ENCODE peak calls at places on chromosomes 3 and 15, in four cellular contexts. One of them, this sample, is unnamed.

GRCh38 chr15:69303337-69304175 is 4.8 kb downstream of the PAQR5 start:
- DNase-seq in hepatocyte: no peak
- DNase-seq in cardiac fibroblast: no peak
- DNase-seq in CD8-positive, alpha-beta T cell: no peak
- DNase-seq in this sample: no peak

GRCh38 chr15:25863067-25863967 is at the start of gene ATP10A:
- DNase-seq in cardiac fibroblast: peak
- DNase-seq in CD8-positive, alpha-beta T cell: peak
- DNase-seq in hepatocyte: no peak
- DNase-seq in this sample: peak

GRCh38 chr3:170247875-170248274 is 25.7 kb downstream of the PRKCI start:
- DNase-seq in cardiac fibroblast: no peak
- DNase-seq in CD8-positive, alpha-beta T cell: no peak
- DNase-seq in hepatocyte: no peak
- DNase-seq in this sample: no peak

GRCh38 chr3:43866529-43867353 is 176.0 kb downstream of the ABHD5 start:
- DNase-seq in cardiac fibroblast: peak
- DNase-seq in CD8-positive, alpha-beta T cell: no peak
- DNase-seq in hepatocyte: no peak
- DNase-seq in this sample: peak

GRCh38 chr15:91537868-91538267 is 315.6 kb upstream of the SLCO3A1 start:
- DNase-seq in CD8-positive, alpha-beta T cell: no peak
- DNase-seq in hepatocyte: no peak
- DNase-seq in cardiac fibroblast: no peak
- DNase-seq in this sample: no peak

GRCh38 chr15:69482686-69483256 is 30.2 kb downstream of the RPLP1 start:
- DNase-seq in cardiac fibroblast: no peak
- DNase-seq in hepatocyte: no peak
- DNase-seq in CD8-positive, alpha-beta T cell: no peak
- DNase-seq in this sample: no peak

GRCh38 chr3:115836944-115837343 is 213.6 kb downstream of the GAP43 start:
- DNase-seq in CD8-positive, alpha-beta T cell: no peak
- DNase-seq in cardiac fibroblast: peak
- DNase-seq in hepatocyte: no peak
- DNase-seq in this sample: peak

GRCh38 chr3:89340431-89340830 is 233.0 kb downstream of the EPHA3 start:
- DNase-seq in hepatocyte: no peak
- DNase-seq in cardiac fibroblast: peak
- DNase-seq in CD8-positive, alpha-beta T cell: no peak
- DNase-seq in this sample: peak

GRCh38 chr15:63800245-63800644 is 33.5 kb downstream of the HERC1 start:
- DNase-seq in CD8-positive, alpha-beta T cell: no peak
- DNase-seq in cardiac fibroblast: no peak
- DNase-seq in hepatocyte: no peak
- DNase-seq in this sample: no peak

GRCh38 chr3:80688814-80689213 is 921.0 kb upstream of the ROBO1 start:
- DNase-seq in hepatocyte: peak
- DNase-seq in CD8-positive, alpha-beta T cell: no peak
- DNase-seq in cardiac fibroblast: peak
- DNase-seq in this sample: peak

GRCh38 chr3:46386206-46386605 is 15.5 kb downstream of the CCR5 start:
- DNase-seq in CD8-positive, alpha-beta T cell: no peak
- DNase-seq in hepatocyte: peak
- DNase-seq in cardiac fibroblast: peak
- DNase-seq in this sample: peak

GRCh38 chr3:20125289-20125688 is 60.7 kb downstream of the SGO1 start:
- DNase-seq in CD8-positive, alpha-beta T cell: no peak
- DNase-seq in cardiac fibroblast: no peak
- DNase-seq in hepatocyte: no peak
- DNase-seq in this sample: no peak

GRCh38 chr3:159821148-159821547 is 167.5 kb upstream of the IL12A start:
- DNase-seq in hepatocyte: no peak
- DNase-seq in CD8-positive, alpha-beta T cell: no peak
- DNase-seq in cardiac fibroblast: no peak
- DNase-seq in this sample: peak

GRCh38 chr3:36906504-36907149 is 38.2 kb downstream of the TRANK1 start:
- DNase-seq in CD8-positive, alpha-beta T cell: no peak
- DNase-seq in hepatocyte: no peak
- DNase-seq in cardiac fibroblast: peak
- DNase-seq in this sample: peak

GRCh38 chr3:51953445-51953844 is 1.7 kb upstream of the GPR62 start:
- DNase-seq in hepatocyte: no peak
- DNase-seq in cardiac fibroblast: peak
- DNase-seq in CD8-positive, alpha-beta T cell: no peak
- DNase-seq in this sample: peak

GRCh38 chr3:164903820-164904451 is 174.4 kb downstream of the SI start:
- DNase-seq in hepatocyte: no peak
- DNase-seq in CD8-positive, alpha-beta T cell: no peak
- DNase-seq in cardiac fibroblast: no peak
- DNase-seq in this sample: no peak

GRCh38 chr3:175029828-175030227 is 170.7 kb downstream of the NAALADL2 start:
- DNase-seq in CD8-positive, alpha-beta T cell: no peak
- DNase-seq in hepatocyte: no peak
- DNase-seq in cardiac fibroblast: no peak
- DNase-seq in this sample: no peak

GRCh38 chr3:69675773-69676660 is 63.2 kb upstream of the MITF start:
- DNase-seq in CD8-positive, alpha-beta T cell: no peak
- DNase-seq in cardiac fibroblast: no peak
- DNase-seq in hepatocyte: no peak
- DNase-seq in this sample: no peak

GRCh38 chr15:35399901-35400300 is 146.1 kb downstream of the DPH6 start:
- DNase-seq in hepatocyte: no peak
- DNase-seq in CD8-positive, alpha-beta T cell: no peak
- DNase-seq in cardiac fibroblast: no peak
- DNase-seq in this sample: no peak

GRCh38 chr3:99505646-99506269 is 132.6 kb upstream of the COL8A1 start:
- DNase-seq in cardiac fibroblast: peak
- DNase-seq in CD8-positive, alpha-beta T cell: no peak
- DNase-seq in hepatocyte: no peak
- DNase-seq in this sample: peak

GRCh38 chr15:91278956-91279355 is 178.9 kb downstream of the SV2B start:
- DNase-seq in CD8-positive, alpha-beta T cell: no peak
- DNase-seq in cardiac fibroblast: no peak
- DNase-seq in hepatocyte: no peak
- DNase-seq in this sample: no peak

GRCh38 chr3:58063424-58063823 is 55.2 kb downstream of the FLNB start:
- DNase-seq in cardiac fibroblast: peak
- DNase-seq in hepatocyte: peak
- DNase-seq in CD8-positive, alpha-beta T cell: no peak
- DNase-seq in this sample: peak

GRCh38 chr3:53495518-53496501 is 1.4 kb downstream of the CACNA1D start:
- DNase-seq in CD8-positive, alpha-beta T cell: no peak
- DNase-seq in cardiac fibroblast: no peak
- DNase-seq in hepatocyte: peak
- DNase-seq in this sample: no peak

GRCh38 chr3:9316881-9317341 is 45.9 kb upstream of the THUMPD3 start:
- DNase-seq in hepatocyte: peak
- DNase-seq in cardiac fibroblast: peak
- DNase-seq in CD8-positive, alpha-beta T cell: no peak
- DNase-seq in this sample: peak

GRCh38 chr3:111761309-111761795 is 97.7 kb upstream of the PHLDB2 start:
- DNase-seq in hepatocyte: no peak
- DNase-seq in cardiac fibroblast: peak
- DNase-seq in CD8-positive, alpha-beta T cell: no peak
- DNase-seq in this sample: peak

GRCh38 chr15:25426896-25427610 is 11.8 kb downstream of the UBE3A start:
- DNase-seq in cardiac fibroblast: no peak
- DNase-seq in CD8-positive, alpha-beta T cell: no peak
- DNase-seq in hepatocyte: no peak
- DNase-seq in this sample: no peak

GRCh38 chr15:29289179-29289578 is 19.6 kb upstream of the NSMCE3 start:
- DNase-seq in cardiac fibroblast: no peak
- DNase-seq in CD8-positive, alpha-beta T cell: no peak
- DNase-seq in hepatocyte: no peak
- DNase-seq in this sample: no peak

GRCh38 chr15:85397151-85397550 is 16.7 kb downstream of the AKAP13 start:
- DNase-seq in hepatocyte: no peak
- DNase-seq in cardiac fibroblast: no peak
- DNase-seq in CD8-positive, alpha-beta T cell: no peak
- DNase-seq in this sample: no peak

GRCh38 chr15:45719490-45719889 is 84.7 kb downstream of the SQOR start:
- DNase-seq in hepatocyte: peak
- DNase-seq in cardiac fibroblast: peak
- DNase-seq in CD8-positive, alpha-beta T cell: no peak
- DNase-seq in this sample: no peak

GRCh38 chr15:45715528-45715927 is 80.7 kb downstream of the SQOR start:
- DNase-seq in cardiac fibroblast: peak
- DNase-seq in CD8-positive, alpha-beta T cell: no peak
- DNase-seq in hepatocyte: peak
- DNase-seq in this sample: peak

GRCh38 chr15:45710657-45711056 is 75.8 kb downstream of the SQOR start:
- DNase-seq in CD8-positive, alpha-beta T cell: no peak
- DNase-seq in hepatocyte: peak
- DNase-seq in cardiac fibroblast: no peak
- DNase-seq in this sample: no peak

GRCh38 chr15:45720183-45720582 is 85.4 kb downstream of the SQOR start:
- DNase-seq in hepatocyte: no peak
- DNase-seq in CD8-positive, alpha-beta T cell: no peak
- DNase-seq in cardiac fibroblast: no peak
- DNase-seq in this sample: no peak

DNA sequence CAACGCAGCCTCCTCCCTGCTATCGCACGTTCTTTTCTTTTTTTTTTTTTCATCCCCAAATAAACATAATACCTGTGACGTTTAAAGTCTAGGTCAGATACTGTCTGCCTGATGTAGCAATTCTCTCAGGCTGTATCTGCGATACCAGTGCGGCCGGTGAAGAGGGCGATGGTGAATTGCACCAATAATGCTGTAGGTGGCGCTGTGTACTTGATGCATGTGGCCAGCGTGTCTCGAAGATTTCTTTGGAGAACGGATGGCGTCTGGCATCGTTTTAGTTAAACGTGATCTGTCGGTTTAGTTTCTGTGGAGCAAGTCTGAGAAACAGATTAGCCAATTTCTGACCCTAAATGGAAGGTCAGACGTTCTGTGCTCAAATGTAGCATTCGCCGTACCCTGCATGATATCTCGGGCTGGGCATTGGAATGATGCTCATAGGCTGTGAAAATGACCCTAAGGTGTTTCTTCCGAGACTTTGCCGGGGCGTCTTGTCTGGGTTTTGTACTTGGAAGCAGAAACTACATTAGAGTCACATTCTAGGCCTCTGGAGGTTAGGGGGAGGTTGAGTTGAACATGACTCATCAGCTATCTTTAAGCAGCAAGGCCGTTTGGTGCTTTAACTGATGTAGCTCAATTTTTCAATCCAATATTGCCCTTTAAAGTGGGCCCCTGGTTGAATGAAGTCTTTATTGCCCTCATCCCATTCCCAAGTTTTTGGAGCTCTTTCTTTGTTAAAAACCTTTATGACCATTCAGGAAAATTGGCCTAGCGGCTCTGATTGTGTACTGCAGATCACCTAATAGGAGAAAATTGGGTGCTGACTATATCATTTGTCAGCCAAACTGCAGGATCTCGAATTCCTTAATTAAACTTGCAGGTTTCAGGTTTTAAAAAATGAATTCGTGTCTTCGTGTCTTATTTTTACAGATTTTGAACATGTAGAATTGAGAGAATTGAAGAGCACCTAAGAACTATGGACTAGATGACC is 80.0 kb downstream of the SQOR start:
- DNase-seq in CD8-positive, alpha-beta T cell: peak
- DNase-seq in hepatocyte: peak
- DNase-seq in cardiac fibroblast: peak
- DNase-seq in this sample: peak
- TF ChIP-seq CTCF in CD8-positive, alpha-beta T cell: peak
- TF ChIP-seq CTCF in hepatocyte: peak
- TF ChIP-seq CTCF in cardiac fibroblast: peak
- TF ChIP-seq CTCF in this sample: peak

GRCh38 chr3:125960066-125960424 is 8.9 kb upstream of the ROPN1B start:
- DNase-seq in cardiac fibroblast: no peak
- DNase-seq in hepatocyte: no peak
- DNase-seq in CD8-positive, alpha-beta T cell: no peak
- DNase-seq in this sample: no peak

GRCh38 chr3:125961289-125961589 is 7.7 kb upstream of the ROPN1B start:
- DNase-seq in hepatocyte: no peak
- DNase-seq in cardiac fibroblast: no peak
- DNase-seq in CD8-positive, alpha-beta T cell: no peak
- DNase-seq in this sample: no peak

GRCh38 chr3:125967156-125967555 is 1.8 kb upstream of the ROPN1B start:
- DNase-seq in hepatocyte: no peak
- DNase-seq in CD8-positive, alpha-beta T cell: no peak
- DNase-seq in cardiac fibroblast: no peak
- DNase-seq in this sample: no peak

GRCh38 chr3:125960456-125961288 is 8.3 kb upstream of the ROPN1B start:
- DNase-seq in CD8-positive, alpha-beta T cell: no peak
- DNase-seq in cardiac fibroblast: no peak
- DNase-seq in hepatocyte: no peak
- DNase-seq in this sample: no peak

GRCh38 chr3:125965505-125965904 is 3.5 kb upstream of the ROPN1B start:
- DNase-seq in hepatocyte: no peak
- DNase-seq in cardiac fibroblast: no peak
- DNase-seq in CD8-positive, alpha-beta T cell: no peak
- DNase-seq in this sample: no peak
- TF ChIP-seq CTCF in hepatocyte: no peak
- TF ChIP-seq CTCF in cardiac fibroblast: no peak
- TF ChIP-seq CTCF in CD8-positive, alpha-beta T cell: no peak
- TF ChIP-seq CTCF in this sample: no peak

DNA sequence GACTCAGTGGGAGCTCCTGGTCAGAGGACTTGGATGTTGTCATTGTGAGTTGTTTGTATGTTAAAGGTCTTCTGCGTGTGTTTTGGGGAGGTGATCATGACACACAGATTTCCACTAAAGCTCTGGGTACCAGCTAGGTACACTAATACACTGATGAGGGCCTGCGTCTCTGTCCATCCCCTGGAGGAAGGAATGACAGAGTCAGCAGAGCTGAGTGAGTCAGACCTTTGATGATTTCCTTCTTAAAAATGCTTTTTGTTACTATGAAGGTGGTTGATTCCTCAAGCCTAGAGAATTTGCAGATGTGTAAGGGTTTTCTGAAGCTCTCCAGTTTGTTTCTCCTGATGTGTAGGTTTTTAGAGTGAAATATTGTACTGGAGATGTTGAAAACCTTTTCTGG is 424.1 kb upstream of the TPM1 start:
- DNase-seq in CD8-positive, alpha-beta T cell: no peak
- DNase-seq in hepatocyte: peak
- DNase-seq in cardiac fibroblast: peak
- DNase-seq in this sample: peak
- TF ChIP-seq CTCF in CD8-positive, alpha-beta T cell: no peak
- TF ChIP-seq CTCF in hepatocyte: peak
- TF ChIP-seq CTCF in cardiac fibroblast: peak
- TF ChIP-seq CTCF in this sample: peak

GRCh38 chr3:17444865-17445264 is 297.6 kb downstream of the TBC1D5 start:
- DNase-seq in cardiac fibroblast: no peak
- DNase-seq in CD8-positive, alpha-beta T cell: no peak
- DNase-seq in hepatocyte: no peak
- DNase-seq in this sample: no peak

GRCh38 chr3:17442332-17443049 is 299.9 kb downstream of the TBC1D5 start:
- DNase-seq in hepatocyte: peak
- DNase-seq in CD8-positive, alpha-beta T cell: no peak
- DNase-seq in cardiac fibroblast: peak
- DNase-seq in this sample: peak

DNA sequence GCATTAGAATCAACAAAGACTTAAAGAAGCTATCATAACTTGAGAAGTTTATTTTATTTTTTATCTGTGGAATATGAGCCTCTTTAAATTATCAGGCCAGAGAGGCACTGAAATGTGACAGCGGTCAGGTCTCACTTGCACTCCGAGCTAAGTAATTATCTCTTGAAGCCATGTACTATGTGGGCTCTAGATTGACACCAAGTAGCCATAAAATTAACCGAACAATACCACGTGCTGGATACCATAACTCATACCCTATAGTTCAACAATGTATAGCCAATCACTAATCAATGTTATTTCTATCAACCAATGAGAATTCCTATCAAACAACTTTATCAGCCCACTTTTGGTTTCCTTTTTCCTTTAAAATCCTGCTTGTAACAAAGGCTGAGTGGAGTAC is 299.3 kb downstream of the TBC1D5 start:
- DNase-seq in cardiac fibroblast: no peak
- DNase-seq in hepatocyte: no peak
- DNase-seq in CD8-positive, alpha-beta T cell: no peak
- DNase-seq in this sample: no peak
- TF ChIP-seq CTCF in cardiac fibroblast: no peak
- TF ChIP-seq CTCF in hepatocyte: no peak
- TF ChIP-seq CTCF in CD8-positive, alpha-beta T cell: no peak
- TF ChIP-seq CTCF in this sample: no peak

This sample was measured in astrocyte of the spinal cord.